ENCODE peak calls at places on chromosomes 13 and 19, in seven cellular contexts. One of them, this sample, is unnamed.

GRCh38 chr13:46404732-46405097 is 17.7 kb upstream of the RUBCNL start:
- DNase-seq in psoas muscle: no peak
- DNase-seq in heart right ventricle: no peak
- DNase-seq in left ventricle myocardium inferior: no peak
- DNase-seq in Peyer's patch: no peak
- DNase-seq in tibial nerve: no peak
- DNase-seq in tibial artery: no peak
- DNase-seq in this sample: no peak

GRCh38 chr13:31093145-31093885 is 68.4 kb downstream of the HSPH1 start:
- DNase-seq in left ventricle myocardium inferior: no peak
- DNase-seq in heart right ventricle: no peak
- DNase-seq in tibial artery: no peak
- DNase-seq in Peyer's patch: no peak
- DNase-seq in psoas muscle: no peak
- DNase-seq in tibial nerve: no peak
- DNase-seq in this sample: no peak

GRCh38 chr13:112256716-112257497 is 119.2 kb upstream of the SPACA7 start:
- DNase-seq in left ventricle myocardium inferior: no peak
- DNase-seq in heart right ventricle: no peak
- DNase-seq in tibial nerve: no peak
- DNase-seq in psoas muscle: no peak
- DNase-seq in Peyer's patch: no peak
- DNase-seq in tibial artery: no peak
- DNase-seq in this sample: no peak

GRCh38 chr13:29948246-29948645 is 97.8 kb upstream of the UBL3 start:
- DNase-seq in left ventricle myocardium inferior: no peak
- DNase-seq in Peyer's patch: no peak
- DNase-seq in psoas muscle: no peak
- DNase-seq in tibial artery: no peak
- DNase-seq in tibial nerve: no peak
- DNase-seq in heart right ventricle: no peak
- DNase-seq in this sample: no peak

GRCh38 chr19:44548736-44549135 is 19.3 kb upstream of the CEACAM20 start:
- DNase-seq in heart right ventricle: no peak
- DNase-seq in left ventricle myocardium inferior: no peak
- DNase-seq in tibial nerve: no peak
- DNase-seq in tibial artery: no peak
- DNase-seq in psoas muscle: no peak
- DNase-seq in Peyer's patch: no peak
- DNase-seq in this sample: no peak

GRCh38 chr13:30441304-30441703 is 19.0 kb downstream of the UBE2L5 start:
- DNase-seq in heart right ventricle: no peak
- DNase-seq in tibial nerve: no peak
- DNase-seq in left ventricle myocardium inferior: no peak
- DNase-seq in Peyer's patch: no peak
- DNase-seq in tibial artery: no peak
- DNase-seq in psoas muscle: no peak
- DNase-seq in this sample: no peak

GRCh38 chr19:3045885-3046603 is 16.3 kb downstream of the TLE5 start:
- DNase-seq in heart right ventricle: no peak
- DNase-seq in tibial artery: no peak
- DNase-seq in Peyer's patch: no peak
- DNase-seq in left ventricle myocardium inferior: no peak
- DNase-seq in tibial nerve: no peak
- DNase-seq in psoas muscle: no peak
- DNase-seq in this sample: no peak

GRCh38 chr13:36718146-36718545 is 44.3 kb downstream of the SERTM1 start:
- DNase-seq in left ventricle myocardium inferior: no peak
- DNase-seq in psoas muscle: no peak
- DNase-seq in heart right ventricle: no peak
- DNase-seq in tibial nerve: no peak
- DNase-seq in Peyer's patch: no peak
- DNase-seq in tibial artery: no peak
- DNase-seq in this sample: no peak

GRCh38 chr19:45451181-45451849 is 16.5 kb upstream of the FOSB start:
- DNase-seq in psoas muscle: peak; percentile 60
- DNase-seq in left ventricle myocardium inferior: no peak
- DNase-seq in Peyer's patch: peak; percentile 68
- DNase-seq in heart right ventricle: no peak
- DNase-seq in tibial nerve: no peak
- DNase-seq in tibial artery: peak; percentile 61
- DNase-seq in this sample: peak; percentile 48

GRCh38 chr19:14165986-14166385 is 29.6 kb upstream of the ASF1B start:
- DNase-seq in tibial artery: no peak
- DNase-seq in psoas muscle: no peak
- DNase-seq in Peyer's patch: no peak
- DNase-seq in tibial nerve: no peak
- DNase-seq in left ventricle myocardium inferior: no peak
- DNase-seq in heart right ventricle: no peak
- DNase-seq in this sample: no peak

GRCh38 chr13:83350569-83350968 is 531.7 kb downstream of the SLITRK1 start:
- DNase-seq in Peyer's patch: no peak
- DNase-seq in tibial nerve: no peak
- DNase-seq in psoas muscle: no peak
- DNase-seq in heart right ventricle: no peak
- DNase-seq in tibial artery: no peak
- DNase-seq in left ventricle myocardium inferior: no peak
- DNase-seq in this sample: no peak

GRCh38 chr13:97600438-97601080 is 166.6 kb downstream of the RAP2A start:
- DNase-seq in left ventricle myocardium inferior: no peak
- DNase-seq in tibial nerve: no peak
- DNase-seq in Peyer's patch: no peak
- DNase-seq in psoas muscle: no peak
- DNase-seq in heart right ventricle: no peak
- DNase-seq in tibial artery: no peak
- DNase-seq in this sample: no peak

GRCh38 chr19:19192910-19193423 is 909 bp downstream of the RFXANK start:
- DNase-seq in tibial nerve: no peak
- DNase-seq in tibial artery: no peak
- DNase-seq in psoas muscle: no peak
- DNase-seq in Peyer's patch: no peak
- DNase-seq in heart right ventricle: no peak
- DNase-seq in left ventricle myocardium inferior: no peak
- DNase-seq in this sample: no peak

GRCh38 chr19:6947745-6948144 is 60.4 kb downstream of the ADGRE1 start:
- DNase-seq in Peyer's patch: no peak
- DNase-seq in tibial nerve: no peak
- DNase-seq in tibial artery: no peak
- DNase-seq in heart right ventricle: no peak
- DNase-seq in psoas muscle: no peak
- DNase-seq in left ventricle myocardium inferior: no peak
- DNase-seq in this sample: no peak

GRCh38 chr19:50488795-50489194 is 12.1 kb upstream of the GARIN5A start:
- DNase-seq in psoas muscle: peak; percentile 26
- DNase-seq in heart right ventricle: no peak
- DNase-seq in tibial artery: no peak
- DNase-seq in tibial nerve: no peak
- DNase-seq in left ventricle myocardium inferior: no peak
- DNase-seq in Peyer's patch: peak; percentile 15
- DNase-seq in this sample: no peak

GRCh38 chr13:97222934-97223710 is 989 bp downstream of the MBNL2 start:
- DNase-seq in Peyer's patch: no peak
- DNase-seq in tibial nerve: no peak
- DNase-seq in tibial artery: no peak
- DNase-seq in psoas muscle: no peak
- DNase-seq in left ventricle myocardium inferior: no peak
- DNase-seq in heart right ventricle: no peak
- DNase-seq in this sample: no peak

GRCh38 chr19:5929646-5930045 is 15.6 kb downstream of the CAPS start:
- DNase-seq in tibial artery: no peak
- DNase-seq in Peyer's patch: no peak
- DNase-seq in heart right ventricle: no peak
- DNase-seq in psoas muscle: no peak
- DNase-seq in tibial nerve: no peak
- DNase-seq in left ventricle myocardium inferior: no peak
- DNase-seq in this sample: no peak

DNA sequence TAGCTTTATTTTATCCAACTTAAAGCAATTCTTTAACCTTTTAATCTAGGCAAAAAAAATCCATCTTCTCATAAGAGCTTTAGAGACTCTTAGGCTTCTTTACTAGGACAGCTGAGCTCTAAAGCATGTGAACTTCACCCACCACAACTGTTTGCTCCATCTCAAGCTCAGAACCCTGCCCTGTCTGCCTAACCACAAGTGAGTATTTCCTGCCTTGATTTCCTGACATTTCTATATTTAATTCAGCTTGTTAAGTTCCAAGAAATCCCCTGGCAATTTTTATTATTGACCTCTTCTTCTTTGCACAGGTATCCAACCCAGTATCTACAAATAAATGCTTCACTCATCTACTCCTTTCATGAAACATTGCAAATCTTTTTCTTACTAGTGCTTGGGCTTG is 21.1 kb upstream of the CEACAM21 start:
- DNase-seq in psoas muscle: no peak
- DNase-seq in tibial nerve: no peak
- DNase-seq in tibial artery: no peak
- DNase-seq in left ventricle myocardium inferior: no peak
- DNase-seq in Peyer's patch: no peak
- DNase-seq in heart right ventricle: no peak
- DNase-seq in this sample: peak; percentile 59
- H3K4me1 ChIP-seq in psoas muscle: no peaks in the 10 kb centered on the region
- H3K4me1 ChIP-seq in tibial nerve: no peaks in the 10 kb centered on the region
- H3K4me1 ChIP-seq in tibial artery: no peaks in the 10 kb centered on the region
- H3K4me1 ChIP-seq in left ventricle myocardium inferior: peaks cover 31% of the 10 kb centered on the region
- H3K4me1 ChIP-seq in Peyer's patch: no peaks in the 10 kb centered on the region
- H3K4me1 ChIP-seq in heart right ventricle: peaks cover 51% of the 10 kb centered on the region
- H3K4me1 ChIP-seq in this sample: peaks cover 16% of the 10 kb centered on the region

GRCh38 chr19:38516802-38517201 is 83.3 kb downstream of the RYR1 start:
- DNase-seq in psoas muscle: peak; percentile 5
- DNase-seq in tibial nerve: no peak
- DNase-seq in Peyer's patch: no peak
- DNase-seq in left ventricle myocardium inferior: no peak
- DNase-seq in heart right ventricle: no peak
- DNase-seq in tibial artery: no peak
- DNase-seq in this sample: no peak
- H3K27ac ChIP-seq in psoas muscle: peak overlapping the region; percentile 16
- H3K27ac ChIP-seq in tibial nerve: peak overlapping the region; percentile 6
- H3K27ac ChIP-seq in Peyer's patch: no peak overlapping the region
- H3K27ac ChIP-seq in left ventricle myocardium inferior: no peak overlapping the region
- H3K27ac ChIP-seq in heart right ventricle: no peak overlapping the region
- H3K27ac ChIP-seq in tibial artery: no peak overlapping the region
- H3K27ac ChIP-seq in this sample: no peak overlapping the region

DNA sequence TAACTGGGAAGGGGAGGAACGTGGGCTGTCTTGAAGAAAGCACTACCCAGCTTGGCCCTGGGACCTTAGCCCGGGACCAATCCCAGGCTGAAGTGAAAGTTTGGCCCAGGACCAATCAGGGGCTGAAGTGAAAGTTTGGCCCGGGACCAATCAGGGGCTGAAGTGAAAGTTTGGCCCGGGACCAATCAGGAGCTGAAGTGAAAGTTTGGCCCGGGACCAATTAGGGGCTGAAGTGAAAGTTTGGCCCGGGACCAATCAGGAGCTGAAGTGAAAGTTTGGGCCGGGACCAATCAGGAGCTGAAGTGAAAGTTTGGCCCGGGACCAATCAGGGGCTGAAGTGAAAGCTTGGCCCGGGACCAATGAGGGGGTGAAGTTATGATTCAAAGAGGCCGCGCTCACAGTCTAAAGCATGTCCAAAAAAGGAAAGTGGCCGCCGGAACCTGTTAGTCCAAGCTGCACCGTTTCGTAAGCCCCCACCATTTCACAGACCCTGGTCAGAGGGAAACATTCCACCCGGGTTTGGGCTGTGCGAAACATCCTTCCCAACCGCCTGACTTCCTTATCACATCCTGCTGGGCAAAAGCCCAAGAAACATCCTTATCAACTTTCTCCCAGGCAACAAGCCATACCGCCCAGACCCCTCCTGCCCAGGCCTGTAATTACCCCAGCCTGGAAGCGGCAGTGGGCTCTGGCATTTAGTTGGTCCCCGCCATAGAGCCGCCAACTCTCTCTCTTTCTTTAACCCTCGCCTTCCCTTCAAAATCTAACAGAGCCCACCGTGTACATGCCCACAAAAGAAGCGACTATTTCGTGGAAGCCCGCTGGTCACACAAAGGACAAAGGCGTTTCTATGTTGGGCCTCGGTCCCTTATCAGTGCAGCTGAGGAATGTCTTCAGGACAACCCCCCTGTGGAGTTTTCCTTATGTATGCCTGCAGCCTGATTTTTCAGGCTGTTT is 1.1 kb downstream of the ZNF850 start:
- DNase-seq in tibial nerve: no peak
- DNase-seq in Peyer's patch: peak; percentile 61
- DNase-seq in psoas muscle: peak; percentile 57
- DNase-seq in heart right ventricle: peak; percentile 48
- DNase-seq in tibial artery: peak; percentile 60
- DNase-seq in left ventricle myocardium inferior: peak; percentile 70
- DNase-seq in this sample: peak; percentile 78
- TF ChIP-seq CTCF in tibial nerve: no peak
- TF ChIP-seq CTCF in Peyer's patch: no peak
- TF ChIP-seq CTCF in psoas muscle: no peak
- TF ChIP-seq CTCF in heart right ventricle: no peak
- TF ChIP-seq CTCF in tibial artery: no peak
- TF ChIP-seq CTCF in left ventricle myocardium inferior: no peak
- TF ChIP-seq CTCF in this sample: peak; percentile 0

GRCh38 chr19:34273121-34273845 is 18.9 kb downstream of the GARRE1 start:
- DNase-seq in Peyer's patch: no peak
- DNase-seq in tibial artery: no peak
- DNase-seq in psoas muscle: no peak
- DNase-seq in heart right ventricle: no peak
- DNase-seq in tibial nerve: no peak
- DNase-seq in left ventricle myocardium inferior: no peak
- DNase-seq in this sample: no peak

GRCh38 chr19:34274827-34275625 is 20.7 kb downstream of the GARRE1 start:
- DNase-seq in tibial artery: no peak
- DNase-seq in tibial nerve: no peak
- DNase-seq in left ventricle myocardium inferior: no peak
- DNase-seq in psoas muscle: no peak
- DNase-seq in heart right ventricle: no peak
- DNase-seq in Peyer's patch: no peak
- DNase-seq in this sample: no peak

GRCh38 chr19:34276614-34277013 is 22.3 kb downstream of the GARRE1 start:
- DNase-seq in left ventricle myocardium inferior: no peak
- DNase-seq in Peyer's patch: no peak
- DNase-seq in psoas muscle: no peak
- DNase-seq in heart right ventricle: no peak
- DNase-seq in tibial artery: no peak
- DNase-seq in tibial nerve: no peak
- DNase-seq in this sample: no peak

GRCh38 chr19:34275705-34276104 is 21.4 kb downstream of the GARRE1 start:
- DNase-seq in Peyer's patch: no peak
- DNase-seq in tibial nerve: no peak
- DNase-seq in psoas muscle: no peak
- DNase-seq in left ventricle myocardium inferior: no peak
- DNase-seq in heart right ventricle: no peak
- DNase-seq in tibial artery: no peak
- DNase-seq in this sample: no peak

DNA sequence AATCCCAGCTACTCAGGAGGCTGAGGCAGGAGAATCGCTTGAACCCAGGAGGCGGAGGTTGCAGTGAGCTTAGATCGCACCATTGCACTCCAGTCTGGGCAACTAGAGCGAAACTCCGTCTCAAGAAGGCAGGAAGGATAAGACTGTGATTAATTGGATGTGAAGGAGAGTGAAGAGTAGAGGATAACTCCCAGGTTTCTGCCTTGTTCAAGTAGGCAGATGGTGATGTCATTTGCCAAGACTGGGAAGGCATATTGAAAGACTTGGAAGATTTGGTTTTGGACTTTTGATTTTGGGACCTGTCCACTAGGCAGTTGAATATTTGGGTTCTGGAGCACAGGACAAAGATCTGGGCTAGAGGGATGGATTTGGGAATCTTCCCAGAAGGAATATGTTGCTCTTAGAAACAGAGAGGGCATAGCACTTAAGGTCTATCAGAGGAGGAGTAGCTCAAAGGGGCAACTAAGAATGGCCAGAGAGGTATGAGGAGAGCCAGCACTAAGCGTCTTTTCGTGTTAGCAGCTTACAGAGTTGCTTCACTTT is 20.0 kb downstream of the GARRE1 start:
- DNase-seq in left ventricle myocardium inferior: no peak
- DNase-seq in heart right ventricle: no peak
- DNase-seq in tibial artery: no peak
- DNase-seq in psoas muscle: no peak
- DNase-seq in Peyer's patch: no peak
- DNase-seq in tibial nerve: no peak
- DNase-seq in this sample: no peak
- H3K4me1 ChIP-seq in left ventricle myocardium inferior: peaks cover 78% of the 10 kb centered on the region
- H3K4me1 ChIP-seq in heart right ventricle: peaks cover 85% of the 10 kb centered on the region
- H3K4me1 ChIP-seq in tibial artery: peaks cover 80% of the 10 kb centered on the region
- H3K4me1 ChIP-seq in psoas muscle: peaks cover 56% of the 10 kb centered on the region
- H3K4me1 ChIP-seq in Peyer's patch: no peaks in the 10 kb centered on the region
- H3K4me1 ChIP-seq in tibial nerve: peaks cover 15% of the 10 kb centered on the region
- H3K4me1 ChIP-seq in this sample: peaks cover 10% of the 10 kb centered on the region

This sample was measured in DND-41.